ENCODE peak calls at places on chromosomes 6 and 20, in seven cellular contexts. One of them, this sample, is unnamed.

GRCh38 chr20:6562111-6562510 is 205.4 kb upstream of the BMP2 start:
- DNase-seq in MM.1S: no peak
- DNase-seq in T-helper 17 cell: no peak
- DNase-seq in cardiac muscle cell: no peak
- DNase-seq in Right ventricle myocardium superior: no peak
- DNase-seq in lower lobe of right lung: no peak
- DNase-seq in activated CD4-positive, alpha-beta T cell treated with anti-CD3 and anti-CD28 coated beads, Interleukin-2, amount 50 U/mL, for 48 hours: no peak
- DNase-seq in this sample: no peak

GRCh38 chr20:57920971-57921370 is 211.2 kb upstream of the PMEPA1 start:
- DNase-seq in MM.1S: no peak
- DNase-seq in T-helper 17 cell: no peak
- DNase-seq in cardiac muscle cell: no peak
- DNase-seq in Right ventricle myocardium superior: no peak
- DNase-seq in lower lobe of right lung: no peak
- DNase-seq in activated CD4-positive, alpha-beta T cell treated with anti-CD3 and anti-CD28 coated beads, Interleukin-2, amount 50 U/mL, for 48 hours: no peak
- DNase-seq in this sample: no peak

GRCh38 chr6:138434915-138435314 is 30.9 kb downstream of the HEBP2 start:
- DNase-seq in MM.1S: no peak
- DNase-seq in T-helper 17 cell: no peak
- DNase-seq in cardiac muscle cell: no peak
- DNase-seq in Right ventricle myocardium superior: no peak
- DNase-seq in lower lobe of right lung: no peak
- DNase-seq in activated CD4-positive, alpha-beta T cell treated with anti-CD3 and anti-CD28 coated beads, Interleukin-2, amount 50 U/mL, for 48 hours: no peak
- DNase-seq in this sample: no peak

GRCh38 chr6:84791927-84792326 is 27.5 kb upstream of the TBX18 start:
- DNase-seq in MM.1S: no peak
- DNase-seq in T-helper 17 cell: no peak
- DNase-seq in cardiac muscle cell: no peak
- DNase-seq in Right ventricle myocardium superior: no peak
- DNase-seq in lower lobe of right lung: no peak
- DNase-seq in activated CD4-positive, alpha-beta T cell treated with anti-CD3 and anti-CD28 coated beads, Interleukin-2, amount 50 U/mL, for 48 hours: no peak
- DNase-seq in this sample: no peak

GRCh38 chr6:45075246-45075645 is 252.9 kb upstream of the RUNX2 start:
- DNase-seq in MM.1S: no peak
- DNase-seq in T-helper 17 cell: no peak
- DNase-seq in cardiac muscle cell: no peak
- DNase-seq in Right ventricle myocardium superior: no peak
- DNase-seq in lower lobe of right lung: no peak
- DNase-seq in activated CD4-positive, alpha-beta T cell treated with anti-CD3 and anti-CD28 coated beads, Interleukin-2, amount 50 U/mL, for 48 hours: no peak
- DNase-seq in this sample: no peak

GRCh38 chr6:46963626-46964025 is 41.9 kb upstream of the ADGRF5 start:
- DNase-seq in MM.1S: no peak
- DNase-seq in T-helper 17 cell: no peak
- DNase-seq in cardiac muscle cell: no peak
- DNase-seq in Right ventricle myocardium superior: no peak
- DNase-seq in lower lobe of right lung: no peak
- DNase-seq in activated CD4-positive, alpha-beta T cell treated with anti-CD3 and anti-CD28 coated beads, Interleukin-2, amount 50 U/mL, for 48 hours: no peak
- DNase-seq in this sample: no peak

GRCh38 chr6:165484178-165484889 is 174.9 kb upstream of the C6orf118 start:
- DNase-seq in MM.1S: no peak
- DNase-seq in T-helper 17 cell: no peak
- DNase-seq in cardiac muscle cell: no peak
- DNase-seq in Right ventricle myocardium superior: no peak
- DNase-seq in lower lobe of right lung: no peak
- DNase-seq in activated CD4-positive, alpha-beta T cell treated with anti-CD3 and anti-CD28 coated beads, Interleukin-2, amount 50 U/mL, for 48 hours: no peak
- DNase-seq in this sample: no peak

GRCh38 chr6:108113557-108114519 is 39.3 kb upstream of the OSTM1 start:
- DNase-seq in MM.1S: peak
- DNase-seq in T-helper 17 cell: no peak
- DNase-seq in cardiac muscle cell: peak
- DNase-seq in Right ventricle myocardium superior: no peak
- DNase-seq in lower lobe of right lung: peak
- DNase-seq in activated CD4-positive, alpha-beta T cell treated with anti-CD3 and anti-CD28 coated beads, Interleukin-2, amount 50 U/mL, for 48 hours: peak
- DNase-seq in this sample: peak

GRCh38 chr6:32060966-32061655 is 22.9 kb downstream of the CYP21A2 start:
- DNase-seq in MM.1S: no peak
- DNase-seq in T-helper 17 cell: no peak
- DNase-seq in cardiac muscle cell: no peak
- DNase-seq in Right ventricle myocardium superior: no peak
- DNase-seq in lower lobe of right lung: no peak
- DNase-seq in activated CD4-positive, alpha-beta T cell treated with anti-CD3 and anti-CD28 coated beads, Interleukin-2, amount 50 U/mL, for 48 hours: no peak
- DNase-seq in this sample: no peak

GRCh38 chr6:170176621-170177382 is 114.1 kb downstream of the DLL1 start:
- DNase-seq in MM.1S: no peak
- DNase-seq in T-helper 17 cell: no peak
- DNase-seq in cardiac muscle cell: no peak
- DNase-seq in Right ventricle myocardium superior: no peak
- DNase-seq in lower lobe of right lung: no peak
- DNase-seq in activated CD4-positive, alpha-beta T cell treated with anti-CD3 and anti-CD28 coated beads, Interleukin-2, amount 50 U/mL, for 48 hours: no peak
- DNase-seq in this sample: peak

GRCh38 chr6:102677225-102677624 is 1283.7 kb downstream of the GRIK2 start:
- DNase-seq in MM.1S: no peak
- DNase-seq in T-helper 17 cell: no peak
- DNase-seq in cardiac muscle cell: no peak
- DNase-seq in Right ventricle myocardium superior: no peak
- DNase-seq in lower lobe of right lung: no peak
- DNase-seq in activated CD4-positive, alpha-beta T cell treated with anti-CD3 and anti-CD28 coated beads, Interleukin-2, amount 50 U/mL, for 48 hours: no peak
- DNase-seq in this sample: no peak

GRCh38 chr6:56595490-56596122 is 47.1 kb downstream of the DST start:
- DNase-seq in MM.1S: peak
- DNase-seq in T-helper 17 cell: peak
- DNase-seq in cardiac muscle cell: peak
- DNase-seq in Right ventricle myocardium superior: no peak
- DNase-seq in lower lobe of right lung: no peak
- DNase-seq in activated CD4-positive, alpha-beta T cell treated with anti-CD3 and anti-CD28 coated beads, Interleukin-2, amount 50 U/mL, for 48 hours: peak
- DNase-seq in this sample: peak

GRCh38 chr6:170237999-170238740 is 52.7 kb downstream of the DLL1 start:
- DNase-seq in MM.1S: no peak
- DNase-seq in T-helper 17 cell: no peak
- DNase-seq in cardiac muscle cell: no peak
- DNase-seq in Right ventricle myocardium superior: peak
- DNase-seq in lower lobe of right lung: no peak
- DNase-seq in activated CD4-positive, alpha-beta T cell treated with anti-CD3 and anti-CD28 coated beads, Interleukin-2, amount 50 U/mL, for 48 hours: no peak
- DNase-seq in this sample: no peak

GRCh38 chr6:39432311-39433025 is 110.0 kb upstream of the KCNK16 start:
- DNase-seq in MM.1S: no peak
- DNase-seq in T-helper 17 cell: no peak
- DNase-seq in cardiac muscle cell: no peak
- DNase-seq in Right ventricle myocardium superior: no peak
- DNase-seq in lower lobe of right lung: no peak
- DNase-seq in activated CD4-positive, alpha-beta T cell treated with anti-CD3 and anti-CD28 coated beads, Interleukin-2, amount 50 U/mL, for 48 hours: no peak
- DNase-seq in this sample: no peak

GRCh38 chr6:37004044-37004984 is 1.1 kb upstream of the FGD2 start:
- DNase-seq in MM.1S: no peak
- DNase-seq in T-helper 17 cell: no peak
- DNase-seq in cardiac muscle cell: no peak
- DNase-seq in Right ventricle myocardium superior: peak
- DNase-seq in lower lobe of right lung: no peak
- DNase-seq in activated CD4-positive, alpha-beta T cell treated with anti-CD3 and anti-CD28 coated beads, Interleukin-2, amount 50 U/mL, for 48 hours: no peak
- DNase-seq in this sample: no peak

GRCh38 chr6:87721311-87721710 is 19.3 kb upstream of the AKIRIN2 start:
- DNase-seq in MM.1S: no peak
- DNase-seq in T-helper 17 cell: no peak
- DNase-seq in cardiac muscle cell: no peak
- DNase-seq in Right ventricle myocardium superior: no peak
- DNase-seq in lower lobe of right lung: no peak
- DNase-seq in activated CD4-positive, alpha-beta T cell treated with anti-CD3 and anti-CD28 coated beads, Interleukin-2, amount 50 U/mL, for 48 hours: no peak
- DNase-seq in this sample: no peak

GRCh38 chr20:9068896-9069663 is at the start of gene PLCB4:
- DNase-seq in MM.1S: no peak
- DNase-seq in T-helper 17 cell: no peak
- DNase-seq in cardiac muscle cell: peak
- DNase-seq in Right ventricle myocardium superior: peak
- DNase-seq in lower lobe of right lung: peak
- DNase-seq in activated CD4-positive, alpha-beta T cell treated with anti-CD3 and anti-CD28 coated beads, Interleukin-2, amount 50 U/mL, for 48 hours: no peak
- DNase-seq in this sample: peak

GRCh38 chr6:123467437-123467836 is 169.3 kb downstream of the TRDN start:
- DNase-seq in MM.1S: no peak
- DNase-seq in T-helper 17 cell: no peak
- DNase-seq in cardiac muscle cell: no peak
- DNase-seq in Right ventricle myocardium superior: no peak
- DNase-seq in lower lobe of right lung: no peak
- DNase-seq in activated CD4-positive, alpha-beta T cell treated with anti-CD3 and anti-CD28 coated beads, Interleukin-2, amount 50 U/mL, for 48 hours: no peak
- DNase-seq in this sample: no peak

GRCh38 chr20:63703471-63703975 is 4.3 kb downstream of the ARFRP1 start:
- DNase-seq in MM.1S: no peak
- DNase-seq in T-helper 17 cell: no peak
- DNase-seq in cardiac muscle cell: no peak
- DNase-seq in Right ventricle myocardium superior: no peak
- DNase-seq in lower lobe of right lung: no peak
- DNase-seq in activated CD4-positive, alpha-beta T cell treated with anti-CD3 and anti-CD28 coated beads, Interleukin-2, amount 50 U/mL, for 48 hours: no peak
- DNase-seq in this sample: peak

GRCh38 chr20:63383556-63383955 is 22.4 kb upstream of the CHRNA4 start:
- DNase-seq in MM.1S: no peak
- DNase-seq in T-helper 17 cell: no peak
- DNase-seq in cardiac muscle cell: no peak
- DNase-seq in Right ventricle myocardium superior: no peak
- DNase-seq in lower lobe of right lung: no peak
- DNase-seq in activated CD4-positive, alpha-beta T cell treated with anti-CD3 and anti-CD28 coated beads, Interleukin-2, amount 50 U/mL, for 48 hours: no peak
- DNase-seq in this sample: no peak

GRCh38 chr6:33199687-33200233 is 705 bp downstream of the RXRB start:
- DNase-seq in MM.1S: peak
- DNase-seq in T-helper 17 cell: no peak
- DNase-seq in cardiac muscle cell: peak
- DNase-seq in Right ventricle myocardium superior: peak
- DNase-seq in lower lobe of right lung: no peak
- DNase-seq in activated CD4-positive, alpha-beta T cell treated with anti-CD3 and anti-CD28 coated beads, Interleukin-2, amount 50 U/mL, for 48 hours: peak
- DNase-seq in this sample: peak

GRCh38 chr6:119879731-119880130 is 530.2 kb upstream of the MAN1A1 start:
- DNase-seq in MM.1S: no peak
- DNase-seq in T-helper 17 cell: no peak
- DNase-seq in cardiac muscle cell: no peak
- DNase-seq in Right ventricle myocardium superior: no peak
- DNase-seq in lower lobe of right lung: no peak
- DNase-seq in activated CD4-positive, alpha-beta T cell treated with anti-CD3 and anti-CD28 coated beads, Interleukin-2, amount 50 U/mL, for 48 hours: no peak
- DNase-seq in this sample: no peak

GRCh38 chr6:108114861-108115597 is 40.5 kb upstream of the OSTM1 start:
- DNase-seq in MM.1S: no peak
- DNase-seq in T-helper 17 cell: no peak
- DNase-seq in cardiac muscle cell: peak
- DNase-seq in Right ventricle myocardium superior: peak
- DNase-seq in lower lobe of right lung: peak
- DNase-seq in activated CD4-positive, alpha-beta T cell treated with anti-CD3 and anti-CD28 coated beads, Interleukin-2, amount 50 U/mL, for 48 hours: peak
- DNase-seq in this sample: peak

GRCh38 chr20:1291191-1291741 is 25.2 kb downstream of the SNPH start:
- DNase-seq in MM.1S: no peak
- DNase-seq in T-helper 17 cell: no peak
- DNase-seq in cardiac muscle cell: no peak
- DNase-seq in Right ventricle myocardium superior: no peak
- DNase-seq in lower lobe of right lung: no peak
- DNase-seq in activated CD4-positive, alpha-beta T cell treated with anti-CD3 and anti-CD28 coated beads, Interleukin-2, amount 50 U/mL, for 48 hours: no peak
- DNase-seq in this sample: no peak

GRCh38 chr20:64223526-64224067 is 32.0 kb upstream of the PCMTD2 start:
- DNase-seq in MM.1S: no peak
- DNase-seq in T-helper 17 cell: no peak
- DNase-seq in cardiac muscle cell: peak
- DNase-seq in Right ventricle myocardium superior: peak
- DNase-seq in lower lobe of right lung: no peak
- DNase-seq in activated CD4-positive, alpha-beta T cell treated with anti-CD3 and anti-CD28 coated beads, Interleukin-2, amount 50 U/mL, for 48 hours: no peak
- DNase-seq in this sample: no peak

GRCh38 chr6:53647437-53648094 is 18.0 kb downstream of the KLHL31 start:
- DNase-seq in MM.1S: peak
- DNase-seq in T-helper 17 cell: no peak
- DNase-seq in cardiac muscle cell: no peak
- DNase-seq in Right ventricle myocardium superior: no peak
- DNase-seq in lower lobe of right lung: no peak
- DNase-seq in activated CD4-positive, alpha-beta T cell treated with anti-CD3 and anti-CD28 coated beads, Interleukin-2, amount 50 U/mL, for 48 hours: peak
- DNase-seq in this sample: no peak

GRCh38 chr6:79874531-79875132 is 72.7 kb downstream of the ELOVL4 start:
- DNase-seq in MM.1S: no peak
- DNase-seq in T-helper 17 cell: no peak
- DNase-seq in cardiac muscle cell: no peak
- DNase-seq in Right ventricle myocardium superior: no peak
- DNase-seq in lower lobe of right lung: no peak
- DNase-seq in activated CD4-positive, alpha-beta T cell treated with anti-CD3 and anti-CD28 coated beads, Interleukin-2, amount 50 U/mL, for 48 hours: no peak
- DNase-seq in this sample: no peak

GRCh38 chr6:5215799-5216198 is 45.0 kb downstream of the LYRM4 start:
- DNase-seq in MM.1S: no peak
- DNase-seq in T-helper 17 cell: no peak
- DNase-seq in cardiac muscle cell: no peak
- DNase-seq in Right ventricle myocardium superior: no peak
- DNase-seq in lower lobe of right lung: no peak
- DNase-seq in activated CD4-positive, alpha-beta T cell treated with anti-CD3 and anti-CD28 coated beads, Interleukin-2, amount 50 U/mL, for 48 hours: no peak
- DNase-seq in this sample: no peak

GRCh38 chr6:32622545-32623401 is 14.4 kb upstream of the HLA-DQA1 start:
- DNase-seq in MM.1S: peak
- DNase-seq in T-helper 17 cell: peak
- DNase-seq in cardiac muscle cell: peak
- DNase-seq in Right ventricle myocardium superior: no peak
- DNase-seq in lower lobe of right lung: peak
- DNase-seq in activated CD4-positive, alpha-beta T cell treated with anti-CD3 and anti-CD28 coated beads, Interleukin-2, amount 50 U/mL, for 48 hours: peak
- DNase-seq in this sample: peak

GRCh38 chr6:168024951-168025510 is 27.6 kb downstream of the KIF25 start:
- DNase-seq in MM.1S: no peak
- DNase-seq in T-helper 17 cell: no peak
- DNase-seq in cardiac muscle cell: no peak
- DNase-seq in Right ventricle myocardium superior: no peak
- DNase-seq in lower lobe of right lung: no peak
- DNase-seq in activated CD4-positive, alpha-beta T cell treated with anti-CD3 and anti-CD28 coated beads, Interleukin-2, amount 50 U/mL, for 48 hours: no peak
- DNase-seq in this sample: no peak

GRCh38 chr6:73724389-73724788 is 28.4 kb downstream of the CD109 start:
- DNase-seq in MM.1S: no peak
- DNase-seq in T-helper 17 cell: no peak
- DNase-seq in cardiac muscle cell: no peak
- DNase-seq in Right ventricle myocardium superior: no peak
- DNase-seq in lower lobe of right lung: no peak
- DNase-seq in activated CD4-positive, alpha-beta T cell treated with anti-CD3 and anti-CD28 coated beads, Interleukin-2, amount 50 U/mL, for 48 hours: no peak
- DNase-seq in this sample: no peak

GRCh38 chr20:10876558-10876957 is 202.8 kb upstream of the JAG1 start:
- DNase-seq in MM.1S: no peak
- DNase-seq in T-helper 17 cell: no peak
- DNase-seq in cardiac muscle cell: no peak
- DNase-seq in Right ventricle myocardium superior: no peak
- DNase-seq in lower lobe of right lung: no peak
- DNase-seq in activated CD4-positive, alpha-beta T cell treated with anti-CD3 and anti-CD28 coated beads, Interleukin-2, amount 50 U/mL, for 48 hours: no peak
- DNase-seq in this sample: no peak

GRCh38 chr6:15400572-15401004 is 154.7 kb downstream of the JARID2 start:
- DNase-seq in MM.1S: no peak
- DNase-seq in T-helper 17 cell: no peak
- DNase-seq in cardiac muscle cell: peak
- DNase-seq in Right ventricle myocardium superior: peak
- DNase-seq in lower lobe of right lung: peak
- DNase-seq in activated CD4-positive, alpha-beta T cell treated with anti-CD3 and anti-CD28 coated beads, Interleukin-2, amount 50 U/mL, for 48 hours: peak
- DNase-seq in this sample: peak

GRCh38 chr6:22367331-22367730 is 70.5 kb upstream of the PRL start:
- DNase-seq in MM.1S: no peak
- DNase-seq in T-helper 17 cell: no peak
- DNase-seq in cardiac muscle cell: no peak
- DNase-seq in Right ventricle myocardium superior: no peak
- DNase-seq in lower lobe of right lung: no peak
- DNase-seq in activated CD4-positive, alpha-beta T cell treated with anti-CD3 and anti-CD28 coated beads, Interleukin-2, amount 50 U/mL, for 48 hours: no peak
- DNase-seq in this sample: no peak

GRCh38 chr6:106116125-106116524 is 30.0 kb downstream of the PRDM1 start:
- DNase-seq in MM.1S: no peak
- DNase-seq in T-helper 17 cell: no peak
- DNase-seq in cardiac muscle cell: no peak
- DNase-seq in Right ventricle myocardium superior: no peak
- DNase-seq in lower lobe of right lung: no peak
- DNase-seq in activated CD4-positive, alpha-beta T cell treated with anti-CD3 and anti-CD28 coated beads, Interleukin-2, amount 50 U/mL, for 48 hours: no peak
- DNase-seq in this sample: no peak

GRCh38 chr6:164528539-164528938 is 780.9 kb downstream of the C6orf118 start:
- DNase-seq in MM.1S: no peak
- DNase-seq in T-helper 17 cell: no peak
- DNase-seq in cardiac muscle cell: no peak
- DNase-seq in Right ventricle myocardium superior: no peak
- DNase-seq in lower lobe of right lung: no peak
- DNase-seq in activated CD4-positive, alpha-beta T cell treated with anti-CD3 and anti-CD28 coated beads, Interleukin-2, amount 50 U/mL, for 48 hours: no peak
- DNase-seq in this sample: no peak

GRCh38 chr20:56091635-56092180 is 86.4 kb upstream of the CBLN4 start:
- DNase-seq in MM.1S: no peak
- DNase-seq in T-helper 17 cell: no peak
- DNase-seq in cardiac muscle cell: no peak
- DNase-seq in Right ventricle myocardium superior: no peak
- DNase-seq in lower lobe of right lung: no peak
- DNase-seq in activated CD4-positive, alpha-beta T cell treated with anti-CD3 and anti-CD28 coated beads, Interleukin-2, amount 50 U/mL, for 48 hours: no peak
- DNase-seq in this sample: no peak

This sample was measured in D341Med.